ENCODE peak calls at places on chromosomes 3 and 15, in nine cellular contexts. J, X, E, Y, Z, Q, T, B and W are unnamed samples. For H3K36me3, the result is how much of the 10 kb centered on the place peaks cover.

GRCh38 chr3:156542101-156543042 is 12.5 kb downstream of the SSR3 start:
- DNase-seq in B (no peak), T (no peak), Z (no peak), X (no peak), Y (no peak), J (no peak), Q (no peak), E (no peak), W (no peak)

GRCh38 chr15:69573815-69574472 is 121.3 kb downstream of the RPLP1 start:
- DNase-seq in E (no peak), J (no peak), B (no peak), T (no peak), Y (no peak), X (no peak), Z (no peak), Q (no peak), W (no peak)

GRCh38 chr15:39621961-39622360 is 41.1 kb downstream of the THBS1 start:
- DNase-seq in B (no peak), X (no peak), T (no peak), Z (no peak), E (no peak), Y (no peak), Q (no peak), J (no peak), W (no peak)

GRCh38 chr3:170361711-170362110 is 4.2 kb downstream of the SKIL start:
- DNase-seq in Q (no peak), J (no peak), E (no peak), Y (no peak), B (no peak), T (no peak), Z (no peak), X (no peak), W (no peak)

GRCh38 chr3:24533557-24534193 is 39.0 kb upstream of the THRB start:
- DNase-seq in Y (no peak), T (no peak), Z (no peak), Q (no peak), E (no peak), B (no peak), J (no peak), X (no peak), W (no peak)

GRCh38 chr3:139774570-139775302 is 97.0 kb upstream of the NMNAT3 start:
- DNase-seq in Y (peak), T (no peak), Q (no peak), B (no peak), Z (no peak), J (peak), X (no peak), E (no peak), W (no peak)

GRCh38 chr3:101854608-101855304 is 5.4 kb downstream of the NFKBIZ start:
- DNase-seq in T (no peak), B (no peak), X (no peak), E (no peak), Z (no peak), J (no peak), Q (no peak), Y (no peak), W (peak)

GRCh38 chr15:50563756-50564155 is 17.3 kb upstream of the USP50 start:
- DNase-seq in B (no peak), J (no peak), Z (no peak), Y (no peak), Q (no peak), T (no peak), X (no peak), E (no peak), W (no peak)

GRCh38 chr3:129979891-129980290 is 5.4 kb downstream of the TRH start:
- DNase-seq in E (no peak), B (no peak), Y (no peak), T (no peak), X (no peak), Q (no peak), Z (no peak), J (no peak), W (no peak)

GRCh38 chr3:112755845-112756671 is 90.6 kb downstream of the CD200R1L start:
- DNase-seq in B (no peak), J (no peak), Q (no peak), X (no peak), Z (no peak), Y (no peak), T (no peak), E (no peak), W (no peak)

GRCh38 chr3:32336123-32336518 is 55.5 kb upstream of the CMTM7 start:
- DNase-seq in E (no peak), B (no peak), J (no peak), X (no peak), Z (no peak), T (no peak), Q (no peak), Y (peak), W (no peak)

GRCh38 chr15:74417230-74417629 is 16.5 kb downstream of the SEMA7A start:
- DNase-seq in Z (no peak), J (no peak), T (no peak), E (no peak), B (no peak), Q (no peak), X (no peak), Y (no peak), W (no peak)

GRCh38 chr3:52463420-52463819 is 8.0 kb downstream of the NISCH start:
- DNase-seq in E (no peak), J (no peak), Q (no peak), X (no peak), Y (no peak), T (no peak), B (no peak), Z (no peak), W (no peak)

GRCh38 chr15:85094685-85095084 is 113.0 kb downstream of the PDE8A start:
- DNase-seq in T (no peak), Q (no peak), Y (no peak), J (no peak), E (no peak), X (no peak), B (no peak), Z (no peak), W (no peak)

GRCh38 chr3:53185761-53186465 is 24.9 kb downstream of the PRKCD start:
- DNase-seq in Y (no peak), T (no peak), E (no peak), X (no peak), Q (no peak), Z (no peak), B (no peak), J (no peak), W (no peak)

DNA sequence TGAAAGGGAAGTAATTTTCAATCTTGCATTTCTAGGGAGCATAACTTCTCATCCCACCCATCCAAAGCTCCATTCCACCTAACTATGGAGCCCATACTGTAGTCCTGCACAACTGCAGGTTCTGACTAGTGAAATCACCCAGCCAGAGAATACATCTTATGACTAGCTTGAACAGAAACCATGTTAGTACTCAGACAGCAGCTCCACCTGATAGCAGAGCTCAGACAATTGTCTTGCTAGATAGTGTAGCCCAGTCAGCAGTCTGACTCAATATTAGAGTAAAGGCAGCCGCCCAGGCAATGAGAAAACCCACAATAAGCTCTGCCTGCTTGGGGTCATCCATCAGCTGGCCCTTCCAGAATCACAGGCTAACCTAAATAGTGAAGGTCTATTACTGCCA is 544.7 kb upstream of the GBE1 start:
- DNase-seq in J (no peak), Q (no peak), E (no peak), T (no peak), Z (no peak), X (no peak), B (no peak), Y (no peak), W (no peak)
- H3K4me3 ChIP-seq in J (no peak), Q (no peak), E (no peak), T (no peak), Z (no peak), X (no peak), B (no peak), Y (no peak), W (no peak)

GRCh38 chr3:64349531-64349930 is 124.3 kb upstream of the PRICKLE2 start:
- DNase-seq in Y (no peak), Z (no peak), Q (no peak), J (no peak), T (no peak), B (no peak), X (no peak), E (no peak), W (no peak)
- TF ChIP-seq CTCF in Y (no peak), Z (no peak), Q (no peak), J (no peak), T (no peak), B (no peak), X (no peak), E (no peak), W (no peak)

GRCh38 chr3:160402249-160403027 is 3.0 kb downstream of the SMC4 start:
- DNase-seq in J (no peak), Y (no peak), E (no peak), T (no peak), Q (no peak), X (no peak), Z (no peak), B (no peak), W (no peak)
- H3K36me3 ChIP-seq in J (half or more), Y (under half), E (under half), T (under half), Q (under half), X (under half), Z (under half), B (under half), W (under half)

GRCh38 chr15:30953731-30954378 is 37.6 kb downstream of the MTMR10 start:
- DNase-seq in E (no peak), Y (no peak), X (peak), Z (no peak), J (no peak), B (no peak), T (no peak), Q (no peak), W (no peak)
- H3K4me3 ChIP-seq in E (no peak), Y (no peak), X (no peak), Z (no peak), J (no peak), B (no peak), T (no peak), Q (no peak), W (no peak)

GRCh38 chr3:194689493-194689901 is 3.8 kb downstream of the FAM43A start:
- DNase-seq in B (no peak), E (no peak), J (no peak), X (no peak), Z (no peak), Y (no peak), Q (no peak), T (no peak), W (peak)
- TF ChIP-seq CTCF in B (no peak), E (no peak), J (no peak), X (no peak), Z (no peak), Y (no peak), Q (no peak), T (no peak), W (no peak)

GRCh38 chr3:175273573-175273972 is 414.4 kb downstream of the NAALADL2 start:
- DNase-seq in Y (no peak), B (no peak), E (no peak), X (no peak), Z (no peak), Q (no peak), T (no peak), J (no peak), W (no peak)
- H3K36me3 ChIP-seq in Y (under half), B (under half), E (under half), X (under half), Z (under half), Q (under half), T (under half), J (under half), W (under half)

DNA sequence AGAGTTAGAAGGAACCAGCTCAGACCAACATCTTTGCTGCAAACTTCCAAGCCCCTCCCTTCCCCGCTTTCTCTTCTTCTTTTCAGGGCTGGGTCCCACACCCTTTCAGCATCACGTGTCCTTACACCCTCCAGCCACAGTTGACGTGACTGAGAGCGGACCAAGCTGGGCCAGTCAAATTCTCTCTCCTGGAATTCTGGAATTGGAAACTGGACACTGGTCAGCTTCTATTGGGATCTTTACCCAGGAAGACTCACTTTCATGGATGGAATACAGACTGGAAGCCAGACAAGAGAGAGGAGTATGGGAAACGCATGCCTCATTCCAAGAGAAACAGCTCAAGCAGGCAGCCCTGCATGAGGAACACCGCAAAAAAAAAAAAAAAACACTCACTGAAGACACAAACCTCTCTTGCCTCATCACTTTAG is 12.4 kb upstream of the TPM1 start:
- DNase-seq in E (no peak), T (no peak), Y (no peak), Z (peak), Q (no peak), B (no peak), X (peak), J (no peak), W (no peak)
- H3K4me3 ChIP-seq in E (no peak), T (no peak), Y (no peak), Z (no peak), Q (no peak), B (no peak), X (no peak), J (no peak), W (no peak)

GRCh38 chr15:48499978-48500377 is 145.5 kb downstream of the FBN1 start:
- DNase-seq in J (no peak), Z (no peak), X (no peak), B (no peak), E (no peak), Q (no peak), T (no peak), Y (no peak), W (no peak)
- TF ChIP-seq CTCF in J (no peak), Z (no peak), X (no peak), B (no peak), E (no peak), Q (no peak), T (no peak), Y (no peak), W (no peak)

GRCh38 chr3:120419797-120420196 is 31.0 kb downstream of the FSTL1 start:
- DNase-seq in J (no peak), B (no peak), X (no peak), T (no peak), Y (peak), Z (no peak), E (no peak), Q (no peak), W (no peak)

GRCh38 chr3:120420855-120421570 is 29.8 kb downstream of the FSTL1 start:
- DNase-seq in Q (no peak), E (no peak), Y (peak), B (no peak), X (no peak), Z (no peak), T (no peak), J (no peak), W (no peak)

GRCh38 chr3:120418446-120418845 is 32.3 kb downstream of the FSTL1 start:
- DNase-seq in Z (no peak), T (no peak), X (no peak), J (no peak), E (no peak), B (no peak), Y (no peak), Q (no peak), W (no peak)

GRCh38 chr3:120418866-120419490 is 31.8 kb downstream of the FSTL1 start:
- DNase-seq in J (peak), Z (peak), B (no peak), X (peak), E (no peak), Y (peak), Q (peak), T (no peak), W (peak)

DNA sequence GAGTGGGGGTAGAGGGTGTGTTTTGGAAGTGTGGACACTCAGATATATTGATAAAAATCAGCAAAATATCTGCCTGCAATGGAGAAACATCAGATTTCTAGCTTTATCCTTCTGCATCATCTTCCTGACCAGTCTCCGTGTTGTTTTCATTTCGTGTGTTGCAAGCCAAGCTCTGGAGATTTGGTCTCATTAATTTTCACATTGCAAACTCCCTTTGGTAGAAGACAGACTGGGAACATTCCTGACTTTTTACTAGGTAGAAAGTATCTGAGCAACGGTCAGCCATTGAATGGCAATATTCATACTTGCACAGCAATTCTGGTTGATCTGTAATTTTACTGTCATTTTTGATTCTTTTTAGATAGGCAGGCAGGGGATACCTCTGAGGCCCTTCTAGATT is 30.4 kb downstream of the FSTL1 start:
- DNase-seq in Q (no peak), X (no peak), Z (no peak), E (no peak), T (no peak), Y (no peak), B (no peak), J (no peak), W (no peak)
- H3K36me3 ChIP-seq in Q (under half), X (under half), Z (under half), E (under half), T (under half), Y (under half), B (under half), J (under half), W (under half)